ENCODE peak calls at places on chromosomes 6 and 20, in six cellular contexts. Q, K, P, G, T and C are unnamed samples.
A peak's percentile ranks its signal among the peaks of the same experiment; 100 is the strongest.

GRCh38 chr6:128554302-128554701 is 33.9 kb upstream of the PTPRK start:
- DNase-seq in Q (no peak), P (peak; percentile 15), G (no peak), K (peak; percentile 13), T (no peak), C (no peak)

GRCh38 chr6:21240709-21241108 is 352.8 kb upstream of the SOX4 start:
- DNase-seq in T (no peak), Q (no peak), P (no peak), G (no peak), K (peak; percentile 19), C (no peak)

GRCh38 chr6:111625511-111626331 is 20.0 kb upstream of the TRAF3IP2 start:
- DNase-seq in Q (no peak), K (no peak), P (no peak), T (peak; percentile 88), G (peak; percentile 79), C (no peak)

GRCh38 chr6:25489399-25489798 is 162.6 kb upstream of the SCGN start:
- DNase-seq in G (no peak), P (no peak), K (no peak), T (no peak), Q (no peak), C (no peak)

GRCh38 chr6:33000053-33000452 is 9.3 kb downstream of the HLA-DOA start:
- DNase-seq in G (no peak), P (peak; percentile 66), Q (no peak), T (no peak), K (peak; percentile 33), C (no peak)

GRCh38 chr20:12570371-12570770 is 438.4 kb upstream of the SPTLC3 start:
- DNase-seq in Q (no peak), K (peak; percentile 76), G (no peak), P (no peak), T (no peak), C (no peak)

GRCh38 chr20:22438926-22439325 is 145.4 kb downstream of the FOXA2 start:
- DNase-seq in Q (no peak), K (peak; percentile 54), P (peak; percentile 4), G (no peak), T (no peak), C (no peak)

GRCh38 chr6:166615059-166615770 is 11.8 kb downstream of the RPS6KA2 start:
- DNase-seq in Q (no peak), G (no peak), K (no peak), T (no peak), P (no peak), C (no peak)

GRCh38 chr6:118705799-118706481 is 54.5 kb upstream of the CEP85L start:
- DNase-seq in T (no peak), G (no peak), Q (peak; percentile 30), K (no peak), P (no peak), C (no peak)

GRCh38 chr6:135282425-135282824 is 101.3 kb downstream of the MYB start:
- DNase-seq in Q (no peak), P (no peak), G (no peak), T (no peak), K (no peak), C (no peak)

GRCh38 chr20:43538855-43539700 is 19.7 kb upstream of the SGK2 start:
- DNase-seq in T (no peak), K (no peak), G (no peak), P (no peak), Q (no peak), C (no peak)

GRCh38 chr6:72363844-72364740 is 257.8 kb upstream of the KCNQ5 start:
- DNase-seq in K (no peak), T (no peak), G (no peak), P (no peak), Q (no peak), C (peak; percentile 4)

GRCh38 chr20:41309817-41310216 is 7.7 kb downstream of the ZHX3 start:
- DNase-seq in K (no peak), P (no peak), T (no peak), G (no peak), Q (no peak), C (no peak)

GRCh38 chr20:2101057-2101934 is at the start of gene STK35:
- DNase-seq in G (peak; percentile 92), Q (peak; percentile 13), K (no peak), P (peak; percentile 37), T (no peak), C (peak; percentile 78)

GRCh38 chr6:116764961-116765841 is at the start of gene FAM162B:
- DNase-seq in T (no peak), Q (no peak), P (no peak), G (peak; percentile 67), K (peak; percentile 2), C (no peak)

GRCh38 chr20:43590036-43590391 is 723 bp upstream of the IFT52 start:
- DNase-seq in T (no peak), P (no peak), K (peak; percentile 30), Q (no peak), G (peak; percentile 61), C (no peak)

GRCh38 chr6:39381535-39382140 is 59.1 kb upstream of the KCNK16 start:
- DNase-seq in K (no peak), Q (no peak), T (no peak), P (no peak), G (no peak), C (no peak)

GRCh38 chr20:3857405-3857804 is 10.8 kb downstream of the MAVS start:
- DNase-seq in Q (no peak), P (no peak), G (no peak), T (no peak), K (no peak), C (no peak)

GRCh38 chr20:50680106-50680960 is 11.0 kb downstream of the RIPOR3 start:
- DNase-seq in K (peak; percentile 90), P (no peak), G (no peak), Q (no peak), T (no peak), C (no peak)

GRCh38 chr6:33675968-33676367 is 35.5 kb downstream of the UQCC2 start:
- DNase-seq in Q (no peak), T (no peak), K (no peak), P (no peak), G (no peak), C (no peak)

GRCh38 chr6:27851440-27851839 is 60.8 kb downstream of the OR2B2 start:
- DNase-seq in T (no peak), G (no peak), P (no peak), Q (no peak), K (no peak), C (no peak)

DNA sequence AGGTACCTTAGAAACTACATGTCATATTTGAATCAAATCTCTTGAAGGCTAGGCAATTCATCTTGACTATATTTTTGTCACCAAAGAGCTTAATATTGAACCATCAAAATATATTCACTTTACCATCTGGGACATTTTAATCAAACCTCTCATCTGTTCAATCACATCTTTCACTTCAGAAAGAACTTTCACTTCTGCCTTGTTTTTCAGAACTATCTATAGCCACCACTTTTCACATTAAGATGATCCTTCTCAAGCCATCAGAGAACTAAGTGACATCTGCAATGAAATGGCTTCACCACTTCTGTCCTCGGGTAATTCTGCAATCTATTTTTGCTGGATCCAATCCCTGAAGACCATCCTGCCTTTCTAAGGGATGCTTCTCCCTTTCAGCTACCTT is 57.8 kb downstream of the OR2B2 start:
- DNase-seq in K (no peak), P (no peak), G (no peak), Q (no peak), T (no peak), C (no peak)
- TF ChIP-seq POLR2AphosphoS5 in K (no peak), P (no peak), G (no peak), Q (no peak), T (no peak), C (no peak)

GRCh38 chr20:62104791-62105345 is 17.4 kb upstream of the LSM14B start:
- DNase-seq in K (no peak), Q (no peak), G (no peak), P (no peak), T (no peak), C (peak; percentile 53)
- TF ChIP-seq POLR2A in K (no peak), Q (no peak), G (no peak), P (no peak), T (no peak), C (no peak)

GRCh38 chr6:444653-445275 is 53.2 kb downstream of the IRF4 start:
- DNase-seq in T (no peak), G (no peak), K (no peak), P (no peak), Q (no peak), C (no peak)

GRCh38 chr6:443621-444175 is 52.1 kb downstream of the IRF4 start:
- DNase-seq in K (no peak), Q (no peak), G (no peak), T (no peak), P (no peak), C (no peak)

GRCh38 chr6:438634-439170 is 47.1 kb downstream of the IRF4 start:
- DNase-seq in G (no peak), K (no peak), T (peak; percentile 70), P (no peak), Q (no peak), C (no peak)

GRCh38 chr6:439681-440167 is 48.2 kb downstream of the IRF4 start:
- DNase-seq in K (no peak), T (no peak), P (no peak), Q (no peak), G (no peak), C (no peak)

DNA sequence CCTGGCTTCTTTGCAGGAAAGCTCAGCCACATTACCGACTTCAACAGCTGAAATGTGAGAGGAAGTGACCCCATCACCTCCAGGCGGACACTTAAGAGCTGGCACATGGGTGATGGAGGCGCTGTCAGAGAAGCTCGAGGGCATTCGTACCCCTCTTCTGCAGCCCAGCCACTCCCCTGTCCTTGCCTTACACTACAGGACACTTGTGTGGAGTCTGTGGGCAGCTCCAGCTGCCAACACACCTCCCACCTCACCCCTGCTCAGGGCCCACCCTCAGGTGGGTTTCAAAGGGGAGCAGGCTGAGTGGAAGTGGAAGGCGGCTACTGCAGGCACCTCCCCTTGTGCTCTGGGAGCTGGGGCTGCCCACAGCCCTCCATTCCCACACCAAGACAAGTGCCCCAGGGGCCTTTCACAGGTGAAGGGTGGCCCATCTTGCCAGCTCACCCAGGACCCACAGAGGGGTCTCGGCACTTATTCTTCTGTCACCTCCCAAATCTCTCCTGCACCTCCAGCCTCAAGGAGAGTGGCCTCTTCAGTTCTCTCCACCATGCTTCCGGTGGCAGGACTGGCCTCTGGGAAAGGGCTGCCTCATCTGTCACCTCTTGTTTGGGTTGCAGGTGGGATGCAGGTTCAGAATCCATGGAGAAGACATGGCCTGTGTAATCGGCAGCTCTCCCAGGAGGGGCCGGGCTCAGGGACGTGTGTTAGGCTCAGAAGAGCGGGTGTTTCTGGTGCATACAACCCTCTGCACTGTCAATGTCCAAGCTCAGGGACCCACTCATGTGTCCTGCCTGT is 49.8 kb downstream of the IRF4 start:
- DNase-seq in K (no peak), G (no peak), Q (no peak), T (no peak), P (no peak), C (no peak)
- H3K4me3 ChIP-seq in K (no peak overlapping the region), G (no peak overlapping the region), Q (no peak overlapping the region), T (no peak overlapping the region), P (no peak overlapping the region), C (no peak overlapping the region)

GRCh38 chr6:106546322-106547052 is 82.8 kb downstream of the RTN4IP1 start:
- DNase-seq in G (no peak), K (peak; percentile 36), T (no peak), P (peak; percentile 76), Q (no peak), C (no peak)
- TF ChIP-seq POLR2AphosphoS5 in G (no peak), K (no peak), T (no peak), P (no peak), Q (no peak), C (peak; percentile 11)